ENCODE peak calls at places on chromosomes 7 and 10, in four cellular contexts. F is breast epithelium, X is transverse colon, S is stomach. R is an unnamed sample.

GRCh38 chr10:92419740-92420553 is 129.0 kb downstream of the MARCHF5 start:
- DNase-seq in F (no peak), X (peak; percentile 37), S (peak; percentile 52), R (peak; percentile 27)

GRCh38 chr10:6494934-6495592 is 85.0 kb downstream of the PRKCQ start:
- DNase-seq in F (no peak), X (no peak), S (no peak), R (no peak)

GRCh38 chr10:25831138-25831537 is 102.9 kb upstream of the MYO3A start:
- DNase-seq in F (no peak), X (no peak), S (no peak), R (no peak)

GRCh38 chr7:69871213-69871885 is 273.1 kb downstream of the AUTS2 start:
- DNase-seq in F (no peak), X (no peak), S (no peak), R (no peak)

GRCh38 chr10:60358282-60358681 is 31.4 kb downstream of the ANK3 start:
- DNase-seq in F (no peak), X (no peak), S (no peak), R (no peak)

GRCh38 chr10:114271014-114271778 is 32.1 kb downstream of the VWA2 start:
- DNase-seq in F (peak; percentile 51), X (peak; percentile 27), S (peak; percentile 58), R (no peak)

GRCh38 chr7:78499283-78499682 is 700.7 kb downstream of the PHTF2 start:
- DNase-seq in F (no peak), X (no peak), S (no peak), R (no peak)

GRCh38 chr10:55348534-55348933 is 547.5 kb upstream of the PCDH15 start:
- DNase-seq in F (no peak), X (no peak), S (no peak), R (no peak)

GRCh38 chr7:115679976-115680375 is 350.6 kb downstream of the TFEC start:
- DNase-seq in F (no peak), X (peak; percentile 10), S (no peak), R (no peak)

GRCh38 chr7:13882051-13882450 is 107.4 kb downstream of the ETV1 start:
- DNase-seq in F (no peak), X (no peak), S (no peak), R (no peak)

GRCh38 chr7:141704112-141704511 is 2.1 kb upstream of the DENND11 start:
- DNase-seq in F (no peak), X (no peak), S (no peak), R (no peak)

GRCh38 chr10:74880041-74880440 is 53.6 kb downstream of the KAT6B start:
- DNase-seq in F (no peak), X (no peak), S (no peak), R (no peak)

GRCh38 chr7:105677803-105678583 is 96.7 kb upstream of the EFCAB10 start:
- DNase-seq in F (no peak), X (peak; percentile 68), S (peak; percentile 56), R (peak; percentile 37)

GRCh38 chr7:51256244-51256781 is 60.3 kb downstream of the COBL start:
- DNase-seq in F (no peak), X (peak; percentile 41), S (no peak), R (no peak)

GRCh38 chr10:34743804-34744203 is 71.3 kb downstream of the PARD3 start:
- DNase-seq in F (no peak), X (peak; percentile 33), S (no peak), R (peak; percentile 74)

GRCh38 chr7:97187067-97187466 is 69.6 kb downstream of the SDHAF3 start:
- DNase-seq in F (no peak), X (no peak), S (no peak), R (no peak)

GRCh38 chr10:56104487-56104886 is 256.6 kb downstream of the ZWINT start:
- DNase-seq in F (no peak), X (no peak), S (no peak), R (no peak)

GRCh38 chr7:83976302-83976701 is 218.3 kb downstream of the SEMA3A start:
- DNase-seq in F (no peak), X (no peak), S (no peak), R (no peak)

GRCh38 chr7:140841316-140841715 is 83.4 kb downstream of the BRAF start:
- DNase-seq in F (no peak), X (no peak), S (no peak), R (no peak)

GRCh38 chr7:18445916-18446520 is 49.5 kb upstream of the HDAC9 start:
- DNase-seq in F (no peak), X (no peak), S (no peak), R (no peak)

GRCh38 chr7:31017036-31017747 is 34.9 kb upstream of the ADCYAP1R1 start:
- DNase-seq in F (no peak), X (no peak), S (no peak), R (no peak)
- TF ChIP-seq POLR2A in F (no peak), X (no peak), S (no peak), R (no peak)

DNA sequence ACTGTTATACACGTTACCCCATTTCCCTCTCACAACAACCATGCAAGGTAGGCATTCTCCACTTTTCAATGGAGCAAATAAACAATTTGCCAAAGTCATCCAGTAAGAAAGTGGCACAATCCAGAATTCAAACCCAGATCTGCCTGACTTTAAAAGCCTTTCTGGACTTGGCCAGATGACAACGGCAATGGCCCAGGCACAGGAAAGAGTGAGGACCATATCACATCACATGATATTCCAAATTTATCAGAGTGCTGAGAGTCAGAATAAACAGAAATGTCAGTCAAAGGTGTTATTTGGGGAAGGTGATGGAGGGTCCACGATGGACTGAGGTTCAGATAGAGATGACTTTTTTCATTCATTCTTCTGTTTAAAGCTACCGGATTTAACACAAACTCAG is 48.0 kb downstream of the CALD1 start:
- DNase-seq in F (no peak), X (no peak), S (no peak), R (no peak)
- H3K4me1 ChIP-seq in F (no peaks in the 10 kb centered on the region), X (peaks cover 34% of the 10 kb centered on the region), S (no peaks in the 10 kb centered on the region), R (no peaks in the 10 kb centered on the region)

GRCh38 chr7:90597527-90597871 is 1.4 kb downstream of the CDK14 start:
- DNase-seq in F (no peak), X (no peak), S (no peak), R (no peak)

GRCh38 chr7:90595341-90595800 is 750 bp upstream of the CDK14 start:
- DNase-seq in F (no peak), X (no peak), S (no peak), R (no peak)

GRCh38 chr7:90595801-90596683 is at the start of gene CDK14:
- DNase-seq in F (peak; percentile 74), X (peak; percentile 81), S (peak; percentile 85), R (peak; percentile 69)

GRCh38 chr7:90597879-90598278 is 1.8 kb downstream of the CDK14 start:
- DNase-seq in F (no peak), X (no peak), S (no peak), R (no peak)

GRCh38 chr7:90596745-90597526 is 815 bp downstream of the CDK14 start:
- DNase-seq in F (no peak), X (no peak), S (no peak), R (no peak)
- TF ChIP-seq POLR2A in F (no peak), X (no peak), S (no peak), R (no peak)

DNA sequence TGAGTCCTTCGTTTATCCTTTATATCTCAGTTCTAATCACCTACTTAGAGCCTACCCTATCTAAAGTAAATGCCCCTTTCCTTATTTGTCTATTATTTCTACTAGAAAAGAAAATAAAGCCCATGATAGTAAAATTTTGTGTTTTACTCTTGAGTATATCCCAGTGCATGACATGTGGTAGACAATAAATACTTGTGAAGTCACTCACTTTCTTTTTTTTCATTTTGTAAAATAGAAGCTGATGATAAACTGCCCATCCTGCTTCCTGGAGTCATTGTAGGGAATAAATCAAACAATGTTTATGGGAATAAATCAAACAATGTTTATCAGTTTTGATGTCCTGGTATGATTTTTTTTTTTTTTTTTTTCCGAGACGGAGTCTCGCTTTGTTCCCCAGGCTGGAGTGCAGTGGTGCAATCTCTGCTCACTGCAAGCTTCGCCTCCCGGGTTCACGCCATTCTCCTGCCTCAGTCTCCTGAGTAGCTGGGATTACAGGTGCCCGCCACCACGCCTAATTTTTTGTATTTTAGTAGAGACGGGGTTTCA is 36.1 kb downstream of the BTRC start:
- DNase-seq in F (no peak), X (no peak), S (no peak), R (no peak)
- H3K4me1 ChIP-seq in F (no peaks in the 10 kb centered on the region), X (peaks cover 15% of the 10 kb centered on the region), S (no peaks in the 10 kb centered on the region), R (peaks cover 24% of the 10 kb centered on the region)

DNA sequence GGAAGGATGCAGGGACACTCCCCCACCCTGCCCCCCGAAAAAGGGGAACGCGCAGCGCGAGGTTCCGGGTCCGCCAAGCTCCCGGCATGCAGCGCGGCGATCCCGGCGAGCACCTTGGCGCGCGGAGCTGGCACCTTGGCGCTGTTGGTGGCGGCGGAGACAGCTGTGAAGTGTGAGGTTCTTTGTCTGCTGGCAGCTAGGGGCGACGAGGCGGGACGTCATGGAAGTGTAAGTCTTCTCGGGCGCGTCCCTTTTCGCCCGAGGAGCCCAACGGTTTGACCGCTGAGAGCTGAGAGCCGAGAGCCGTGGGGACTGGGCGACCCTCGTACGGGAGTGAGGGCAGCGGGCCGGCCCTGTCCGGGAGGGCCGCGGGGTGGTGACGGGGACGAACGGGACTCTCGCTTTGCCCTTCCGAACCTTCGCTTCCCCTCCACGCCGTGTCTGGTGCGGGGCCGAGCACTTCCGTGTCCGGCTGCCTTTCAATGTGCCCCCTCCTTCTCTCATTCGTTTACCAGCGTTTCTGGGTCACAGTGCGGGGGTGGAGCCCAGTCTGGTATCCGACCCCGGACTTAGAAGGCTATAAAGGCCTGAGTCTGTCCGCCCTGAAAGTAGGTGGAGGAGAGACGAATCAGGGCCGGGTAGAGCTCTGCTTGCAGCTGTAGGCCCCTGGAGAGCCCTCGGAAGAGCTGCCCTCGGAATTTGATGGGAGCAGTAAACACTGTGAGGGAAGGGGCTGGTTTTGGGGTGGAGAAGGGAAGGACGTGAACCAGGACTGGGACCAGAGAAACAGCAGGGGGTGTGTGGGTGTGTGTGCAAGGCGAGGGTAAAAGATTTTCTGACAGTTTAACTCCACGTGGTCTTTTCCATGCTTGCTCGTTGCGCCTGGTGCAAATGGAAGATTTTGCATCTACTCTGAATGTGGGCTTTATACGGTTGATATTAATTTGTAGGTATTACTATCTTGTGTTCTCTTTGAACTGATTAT is at the start of gene CRCP:
- DNase-seq in F (peak; percentile 80), X (peak; percentile 87), S (peak; percentile 84), R (peak; percentile 68)
- TF ChIP-seq POLR2A in F (no peak), X (peak; percentile 78), S (no peak), R (peak; percentile 43)

DNA sequence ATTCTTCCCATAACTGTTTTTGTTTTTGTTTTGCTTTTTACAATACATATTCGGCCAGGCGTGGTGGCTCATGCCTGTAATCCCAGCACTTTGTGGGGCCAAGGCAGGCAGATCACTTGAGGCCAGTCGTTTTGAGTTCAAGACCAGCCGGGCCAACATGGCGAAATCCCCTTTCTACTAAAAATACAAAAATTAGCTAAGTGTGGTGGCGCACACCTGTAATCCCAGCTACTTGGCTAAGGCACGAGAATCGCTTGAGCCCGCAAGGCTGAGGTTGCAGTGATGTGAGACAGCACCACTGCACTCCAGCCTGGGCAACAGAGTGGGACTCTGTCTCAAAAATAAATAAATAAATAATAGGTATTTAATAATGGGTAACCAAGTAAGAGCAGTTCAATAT is 2.3 kb downstream of the TM9SF3 start:
- DNase-seq in F (no peak), X (no peak), S (no peak), R (no peak)
- H3K4me1 ChIP-seq in F (no peaks in the 10 kb centered on the region), X (peaks cover 86% of the 10 kb centered on the region), S (peaks cover 58% of the 10 kb centered on the region), R (peaks cover 41% of the 10 kb centered on the region)

R was measured in gastrocnemius medialis.